ENCODE peak calls at places on chromosomes 13 and 19, in ten cellular contexts. W is pancreas, R is upper lobe of right lung, E is bronchial epithelial cell, A is lower leg skin, J is astrocyte, X is BE2C, T is GM12865, F is IMR-90, B is foreskin fibroblast. M is an unnamed sample.

GRCh38 chr13:80778302-80778701 is 437.4 kb upstream of the SPRY2 start:
- DNase-seq in W (no peak), R (no peak), E (peak), A (no peak), J (no peak), X (no peak), T (no peak), F (no peak), B (no peak), M (no peak)

GRCh38 chr13:46712524-46712923 is 84.4 kb downstream of the ESD start:
- DNase-seq in W (no peak), R (no peak), E (no peak), A (no peak), J (no peak), X (no peak), T (no peak), F (no peak), B (no peak), M (no peak)

GRCh38 chr13:107025991-107026390 is 458.1 kb upstream of the ARGLU1 start:
- DNase-seq in W (peak), R (no peak), E (peak), A (peak), J (peak), X (no peak), T (no peak), F (peak), B (no peak), M (no peak)

GRCh38 chr19:1263198-1263597 is 5.9 kb upstream of the CIRBP start:
- DNase-seq in W (peak), R (no peak), E (no peak), A (no peak), J (no peak), X (no peak), T (no peak), F (no peak), B (no peak), M (no peak)

GRCh38 chr13:113667771-113668490 is 912 bp downstream of the GRK1 start:
- DNase-seq in W (no peak), R (peak), E (no peak), A (peak), J (no peak), X (peak), T (no peak), F (no peak), B (no peak), M (no peak)

GRCh38 chr13:111857336-111857735 is 209.6 kb upstream of the SOX1 start:
- DNase-seq in W (no peak), R (no peak), E (no peak), A (peak), J (no peak), X (no peak), T (no peak), F (no peak), B (no peak), M (no peak)

GRCh38 chr19:3403489-3404323 is 37.3 kb downstream of the NFIC start:
- DNase-seq in W (peak), R (peak), E (no peak), A (peak), J (peak), X (no peak), T (no peak), F (peak), B (peak), M (peak)

GRCh38 chr13:49436890-49437289 is 7.0 kb downstream of the CAB39L start:
- DNase-seq in W (no peak), R (no peak), E (peak), A (no peak), J (peak), X (peak), T (no peak), F (peak), B (peak), M (no peak)

GRCh38 chr13:19794552-19795143 is 11.9 kb upstream of the PSPC1 start:
- DNase-seq in W (no peak), R (no peak), E (peak), A (no peak), J (no peak), X (no peak), T (no peak), F (no peak), B (no peak), M (no peak)

GRCh38 chr13:77751513-77752456 is 54.3 kb downstream of the SLAIN1 start:
- DNase-seq in W (peak), R (no peak), E (peak), A (no peak), J (peak), X (peak), T (peak), F (peak), B (peak), M (no peak)

GRCh38 chr19:55494172-55494761 is 6.0 kb downstream of the SSC5D start:
- DNase-seq in W (no peak), R (no peak), E (no peak), A (no peak), J (peak), X (peak), T (no peak), F (peak), B (peak), M (no peak)

GRCh38 chr19:49155005-49155826 is at the start of gene HRC:
- DNase-seq in W (no peak), R (no peak), E (no peak), A (no peak), J (no peak), X (no peak), T (no peak), F (no peak), B (no peak), M (no peak)

GRCh38 chr13:44470623-44471562 is 97.3 kb downstream of the SERP2 start:
- DNase-seq in W (no peak), R (no peak), E (peak), A (no peak), J (peak), X (no peak), T (peak), F (peak), B (no peak), M (no peak)

GRCh38 chr13:105159794-105160193 is 1375.7 kb downstream of the EFNB2 start:
- DNase-seq in W (no peak), R (no peak), E (no peak), A (no peak), J (no peak), X (no peak), T (peak), F (no peak), B (no peak), M (no peak)

GRCh38 chr19:57231686-57232085 is 863 bp downstream of the AURKC start:
- DNase-seq in W (no peak), R (no peak), E (no peak), A (no peak), J (no peak), X (no peak), T (no peak), F (no peak), B (no peak), M (no peak)

GRCh38 chr19:51729781-51730180 is 6.0 kb upstream of the HAS1 start:
- DNase-seq in W (no peak), R (no peak), E (no peak), A (no peak), J (no peak), X (no peak), T (no peak), F (no peak), B (no peak), M (no peak)

GRCh38 chr13:27975579-27976361 is 6.7 kb upstream of the CDX2 start:
- DNase-seq in W (no peak), R (peak), E (no peak), A (peak), J (no peak), X (no peak), T (no peak), F (no peak), B (no peak), M (no peak)

GRCh38 chr19:52277471-52277870 is 8.1 kb downstream of the ZNF766 start:
- DNase-seq in W (no peak), R (no peak), E (no peak), A (peak), J (no peak), X (no peak), T (no peak), F (no peak), B (no peak), M (no peak)

GRCh38 chr13:101018720-101019119 is 344.1 kb upstream of the TMTC4 start:
- DNase-seq in W (no peak), R (no peak), E (peak), A (no peak), J (peak), X (no peak), T (no peak), F (peak), B (peak), M (no peak)

GRCh38 chr19:57437931-57438330 is 2.8 kb downstream of the ZNF749 start:
- DNase-seq in W (no peak), R (no peak), E (no peak), A (no peak), J (no peak), X (no peak), T (no peak), F (peak), B (peak), M (no peak)

GRCh38 chr13:88000239-88000638 is 329.1 kb downstream of the SLITRK5 start:
- DNase-seq in W (no peak), R (no peak), E (no peak), A (no peak), J (peak), X (no peak), T (no peak), F (peak), B (no peak), M (no peak)

GRCh38 chr19:5313307-5313706 is 27.3 kb downstream of the PTPRS start:
- DNase-seq in W (no peak), R (no peak), E (no peak), A (no peak), J (no peak), X (peak), T (peak), F (no peak), B (no peak), M (no peak)

GRCh38 chr13:93283255-93283654 is 56.6 kb downstream of the GPC6 start:
- DNase-seq in W (no peak), R (no peak), E (no peak), A (no peak), J (no peak), X (no peak), T (no peak), F (no peak), B (no peak), M (no peak)

GRCh38 chr13:93284056-93284455 is 57.4 kb downstream of the GPC6 start:
- DNase-seq in W (no peak), R (no peak), E (no peak), A (no peak), J (no peak), X (no peak), T (no peak), F (no peak), B (no peak), M (no peak)

GRCh38 chr13:93289047-93289446 is 62.4 kb downstream of the GPC6 start:
- DNase-seq in W (no peak), R (no peak), E (peak), A (no peak), J (no peak), X (no peak), T (no peak), F (peak), B (no peak), M (no peak)

GRCh38 chr13:93289842-93290241 is 63.2 kb downstream of the GPC6 start:
- DNase-seq in W (no peak), R (no peak), E (no peak), A (no peak), J (no peak), X (no peak), T (no peak), F (no peak), B (no peak), M (no peak)

DNA sequence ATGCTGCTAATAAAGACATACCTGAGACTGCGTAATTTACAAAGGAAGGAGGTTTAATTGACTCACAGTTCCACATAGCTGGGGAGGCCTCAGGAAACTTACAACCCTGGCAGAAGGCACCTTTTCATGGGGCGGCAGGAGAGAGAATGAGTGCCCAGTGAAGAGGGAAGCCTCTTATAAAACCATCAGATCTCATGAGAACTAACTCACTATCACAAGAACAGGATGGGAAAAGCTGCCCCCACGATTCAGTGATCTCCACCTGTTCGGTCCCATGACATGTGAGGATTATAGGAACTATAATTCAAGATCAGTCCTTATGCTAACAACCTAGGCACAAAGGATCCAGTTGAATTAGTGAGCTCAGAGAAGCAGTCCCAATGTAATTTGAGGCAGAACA is 59.4 kb downstream of the GPC6 start:
- DNase-seq in W (no peak), R (no peak), E (no peak), A (no peak), J (no peak), X (no peak), T (no peak), F (no peak), B (no peak), M (no peak)
- TF ChIP-seq CTCF in W (no peak), R (no peak), E (no peak), A (no peak), J (no peak), X (no peak), T (no peak), F (no peak), B (no peak), M (no peak)

GRCh38 chr19:50427318-50427925 is 5.3 kb upstream of the MYBPC2 start:
- DNase-seq in W (no peak), R (no peak), E (no peak), A (no peak), J (no peak), X (no peak), T (no peak), F (no peak), B (no peak), M (no peak)
- H3K4me3 ChIP-seq in W (no peak), R (peak), E (peak), A (no peak), J (no peak), X (no peak), T (peak), F (no peak), B (peak), M (peak)

GRCh38 chr13:109494955-109495354 is 291.4 kb downstream of the IRS2 start:
- DNase-seq in W (no peak), R (no peak), E (peak), A (no peak), J (peak), X (no peak), T (no peak), F (peak), B (peak), M (peak)
- TF ChIP-seq CTCF in W (no peak), R (no peak), E (no peak), A (no peak), J (no peak), X (no peak), T (no peak), F (no peak), B (no peak), M (no peak)

GRCh38 chr19:35615036-35615435 is 2.5 kb downstream of the HAUS5 start:
- DNase-seq in W (no peak), R (no peak), E (no peak), A (no peak), J (no peak), X (no peak), T (no peak), F (no peak), B (no peak), M (no peak)

GRCh38 chr19:35612559-35613321 is at the start of gene HAUS5:
- DNase-seq in W (peak), R (peak), E (peak), A (peak), J (peak), X (peak), T (peak), F (peak), B (peak), M (peak)

GRCh38 chr19:35612224-35612558 is 344 bp upstream of the HAUS5 start:
- DNase-seq in W (no peak), R (no peak), E (no peak), A (no peak), J (no peak), X (no peak), T (no peak), F (no peak), B (no peak), M (no peak)

GRCh38 chr19:35609881-35610353 is 2.6 kb upstream of the HAUS5 start:
- DNase-seq in W (no peak), R (no peak), E (no peak), A (no peak), J (no peak), X (no peak), T (peak), F (no peak), B (no peak), M (no peak)

DNA sequence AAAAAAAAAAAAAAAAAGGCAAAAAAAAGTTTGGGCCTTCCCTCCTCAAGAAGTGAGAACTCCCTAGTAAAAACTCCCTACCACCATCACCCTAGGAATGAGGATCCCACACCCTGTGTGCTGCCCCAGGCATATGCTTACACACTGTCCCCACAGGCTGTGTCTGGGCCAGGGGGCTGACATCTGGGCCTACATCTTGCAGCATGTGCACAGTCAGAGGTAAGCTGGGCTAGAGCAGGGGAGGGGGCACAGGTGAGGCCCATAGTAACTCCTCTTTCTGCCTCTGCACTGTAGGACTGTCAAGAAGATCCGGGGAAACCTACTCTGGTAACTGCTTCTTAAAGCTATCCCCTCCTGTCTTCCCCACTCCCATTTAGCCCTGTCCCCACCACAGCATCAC is 1.0 kb downstream of the HAUS5 start:
- DNase-seq in W (no peak), R (no peak), E (no peak), A (no peak), J (no peak), X (no peak), T (no peak), F (no peak), B (no peak), M (no peak)
- H3K4me3 ChIP-seq in W (no peak), R (no peak), E (no peak), A (no peak), J (no peak), X (peak), T (no peak), F (no peak), B (no peak), M (no peak)

GRCh38 chr19:28727133-28727834 is 485.7 kb downstream of the UQCRFS1 start:
- DNase-seq in W (peak), R (peak), E (no peak), A (no peak), J (no peak), X (no peak), T (no peak), F (no peak), B (peak), M (no peak)
- TF ChIP-seq CTCF in W (no peak), R (no peak), E (no peak), A (no peak), J (no peak), X (no peak), T (no peak), F (no peak), B (peak), M (no peak)

GRCh38 chr13:94700536-94700935 is 11.8 kb downstream of the SOX21 start:
- DNase-seq in W (no peak), R (no peak), E (no peak), A (no peak), J (no peak), X (no peak), T (no peak), F (no peak), B (no peak), M (no peak)

GRCh38 chr13:94701313-94702180 is 10.8 kb downstream of the SOX21 start:
- DNase-seq in W (no peak), R (no peak), E (no peak), A (no peak), J (no peak), X (no peak), T (no peak), F (no peak), B (no peak), M (no peak)

GRCh38 chr13:94703271-94703670 is 9.1 kb downstream of the SOX21 start:
- DNase-seq in W (no peak), R (no peak), E (no peak), A (no peak), J (no peak), X (no peak), T (no peak), F (no peak), B (no peak), M (no peak)

GRCh38 chr13:94703721-94704314 is 8.5 kb downstream of the SOX21 start:
- DNase-seq in W (no peak), R (no peak), E (no peak), A (no peak), J (no peak), X (no peak), T (no peak), F (no peak), B (no peak), M (no peak)

GRCh38 chr13:94702181-94703041 is 9.9 kb downstream of the SOX21 start:
- DNase-seq in W (no peak), R (no peak), E (no peak), A (no peak), J (no peak), X (no peak), T (no peak), F (no peak), B (no peak), M (no peak)
- H3K4me3 ChIP-seq in W (no peak), R (no peak), E (no peak), A (no peak), J (no peak), X (no peak), T (no peak), F (no peak), B (no peak), M (no peak)

DNA sequence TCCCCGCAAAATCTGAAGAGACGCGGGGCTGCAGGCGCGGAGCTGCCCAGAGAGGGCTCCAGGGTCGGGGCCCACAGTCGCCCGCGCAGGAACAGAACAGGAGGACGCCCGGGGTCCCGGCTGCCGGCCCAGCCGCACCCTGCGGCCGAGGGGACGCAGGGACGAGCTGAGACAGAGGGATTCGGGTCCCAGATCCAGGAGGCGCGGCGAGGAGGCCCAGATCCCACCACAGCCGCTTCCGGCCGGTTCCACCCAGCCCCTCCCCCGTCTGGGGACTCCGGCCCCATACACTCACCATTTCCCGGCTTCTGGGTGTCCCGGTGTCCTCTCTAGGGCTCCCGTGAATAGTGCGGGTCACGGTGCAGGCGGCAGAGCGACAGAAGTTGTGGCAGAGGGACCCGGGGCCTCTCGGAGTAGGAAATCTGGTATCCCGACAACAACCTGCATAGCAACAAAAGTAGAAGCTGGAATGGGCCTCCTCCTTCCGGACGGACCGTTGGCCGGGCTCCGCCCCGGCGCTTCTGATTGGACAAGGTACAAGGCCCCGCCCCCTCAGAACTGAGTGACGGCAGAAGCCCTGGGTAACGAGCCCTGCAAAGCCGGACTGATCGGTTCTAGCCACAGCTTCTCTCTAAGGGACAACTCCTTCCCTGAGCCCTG is at the start of gene ZNF20:
- DNase-seq in W (peak), R (peak), E (peak), A (peak), J (peak), X (peak), T (peak), F (peak), B (peak), M (peak)
- TF ChIP-seq CTCF in W (no peak), R (no peak), E (no peak), A (no peak), J (no peak), X (no peak), T (no peak), F (no peak), B (no peak), M (no peak)

GRCh38 chr19:33519416-33519815 is 2.2 kb downstream of the PEPD start:
- DNase-seq in W (no peak), R (no peak), E (no peak), A (no peak), J (no peak), X (no peak), T (no peak), F (no peak), B (no peak), M (no peak)

GRCh38 chr19:33520048-33520643 is 1.4 kb downstream of the PEPD start:
- DNase-seq in W (no peak), R (no peak), E (no peak), A (no peak), J (no peak), X (no peak), T (no peak), F (no peak), B (no peak), M (no peak)

GRCh38 chr19:33522371-33522662 is 726 bp upstream of the PEPD start:
- DNase-seq in W (no peak), R (no peak), E (no peak), A (no peak), J (no peak), X (no peak), T (no peak), F (no peak), B (no peak), M (no peak)

GRCh38 chr19:33520844-33521479 is 629 bp downstream of the PEPD start:
- DNase-seq in W (no peak), R (no peak), E (no peak), A (no peak), J (no peak), X (no peak), T (no peak), F (no peak), B (no peak), M (no peak)

GRCh38 chr19:33521480-33522370 is at the start of gene PEPD:
- DNase-seq in W (peak), R (peak), E (peak), A (peak), J (peak), X (peak), T (peak), F (peak), B (peak), M (peak)
- H3K4me3 ChIP-seq in W (peak), R (peak), E (peak), A (peak), J (peak), X (peak), T (peak), F (peak), B (peak), M (peak)

M was measured in AG09309.